ENCODE peak calls at places on chromosomes 6 and 20, in five cellular contexts. L is IMR-90, C is A549, H is K562, I is GM12878. M is an unnamed sample.

GRCh38 chr20:45487231-45487635 is 17.7 kb downstream of the WFDC2 start:
- DNase-seq in L (no peak), C (no peak), H (peak), I (no peak), M (peak)

GRCh38 chr6:1311400-1312192 is at the start of gene FOXQ1:
- DNase-seq in L (peak), C (peak), H (no peak), I (no peak), M (peak)

GRCh38 chr6:436308-437041 is 44.9 kb downstream of the IRF4 start:
- DNase-seq in L (peak), C (no peak), H (no peak), I (no peak), M (peak)

GRCh38 chr6:4973415-4973814 is 30.4 kb downstream of the RPP40 start:
- DNase-seq in L (no peak), C (no peak), H (no peak), I (no peak), M (no peak)

GRCh38 chr20:19757487-19757972 is 528 bp upstream of the RIN2 start:
- DNase-seq in L (peak), C (peak), H (no peak), I (no peak), M (peak)

GRCh38 chr6:2790588-2790987 is 25.4 kb downstream of the WRNIP1 start:
- DNase-seq in L (peak), C (peak), H (no peak), I (no peak), M (no peak)

GRCh38 chr6:3538536-3538935 is 81.7 kb upstream of the SLC22A23 start:
- DNase-seq in L (no peak), C (no peak), H (no peak), I (no peak), M (no peak)

GRCh38 chr6:152089992-152090391 is 282.5 kb downstream of the ESR1 start:
- DNase-seq in L (peak), C (peak), H (no peak), I (no peak), M (no peak)

GRCh38 chr6:28589234-28589951 is 63.7 kb downstream of the GPX5 start:
- DNase-seq in L (peak), C (peak), H (no peak), I (peak), M (peak)

GRCh38 chr6:157811476-157812173 is 11.4 kb upstream of the SNX9 start:
- DNase-seq in L (peak), C (no peak), H (no peak), I (no peak), M (no peak)

GRCh38 chr6:13402711-13403110 is 74.4 kb upstream of the TBC1D7 start:
- DNase-seq in L (no peak), C (no peak), H (no peak), I (no peak), M (no peak)

GRCh38 chr6:25942561-25943147 is 12.2 kb upstream of the SLC17A2 start:
- DNase-seq in L (peak), C (peak), H (no peak), I (no peak), M (peak)

GRCh38 chr20:4161447-4162251 is 146.3 kb upstream of the RNF24 start:
- DNase-seq in L (no peak), C (no peak), H (no peak), I (peak), M (no peak)

GRCh38 chr20:18254615-18255014 is 33.7 kb upstream of the ZNF133 start:
- DNase-seq in L (no peak), C (no peak), H (no peak), I (no peak), M (no peak)

GRCh38 chr6:129766959-129767728 is 57.2 kb upstream of the ARHGAP18 start:
- DNase-seq in L (peak), C (no peak), H (peak), I (no peak), M (peak)

GRCh38 chr20:35173576-35174192 is 1.8 kb downstream of the PROCR start:
- DNase-seq in L (no peak), C (no peak), H (no peak), I (no peak), M (no peak)

GRCh38 chr6:23424584-23424983 is 701.4 kb upstream of the NRSN1 start:
- DNase-seq in L (no peak), C (no peak), H (no peak), I (no peak), M (no peak)

GRCh38 chr6:53959717-53960116 is 151.5 kb upstream of the MLIP start:
- DNase-seq in L (peak), C (no peak), H (no peak), I (no peak), M (no peak)

GRCh38 chr6:119296036-119297035 is 53.2 kb downstream of the MAN1A1 start:
- DNase-seq in L (no peak), C (no peak), H (no peak), I (no peak), M (no peak)

GRCh38 chr20:9279905-9280304 is 211.0 kb downstream of the PLCB4 start:
- DNase-seq in L (no peak), C (no peak), H (no peak), I (no peak), M (no peak)

GRCh38 chr20:48708630-48709029 is 119.2 kb downstream of the PREX1 start:
- DNase-seq in L (no peak), C (no peak), H (no peak), I (no peak), M (no peak)

GRCh38 chr6:101226677-101227135 is 166.8 kb upstream of the GRIK2 start:
- DNase-seq in L (peak), C (peak), H (no peak), I (no peak), M (no peak)

GRCh38 chr6:160974304-160974771 is 17.2 kb upstream of the MAP3K4 start:
- DNase-seq in L (peak), C (no peak), H (no peak), I (no peak), M (no peak)
- TF ChIP-seq RCOR1 in L (peak), C (no peak), H (peak), I (no peak), M (no peak)

DNA sequence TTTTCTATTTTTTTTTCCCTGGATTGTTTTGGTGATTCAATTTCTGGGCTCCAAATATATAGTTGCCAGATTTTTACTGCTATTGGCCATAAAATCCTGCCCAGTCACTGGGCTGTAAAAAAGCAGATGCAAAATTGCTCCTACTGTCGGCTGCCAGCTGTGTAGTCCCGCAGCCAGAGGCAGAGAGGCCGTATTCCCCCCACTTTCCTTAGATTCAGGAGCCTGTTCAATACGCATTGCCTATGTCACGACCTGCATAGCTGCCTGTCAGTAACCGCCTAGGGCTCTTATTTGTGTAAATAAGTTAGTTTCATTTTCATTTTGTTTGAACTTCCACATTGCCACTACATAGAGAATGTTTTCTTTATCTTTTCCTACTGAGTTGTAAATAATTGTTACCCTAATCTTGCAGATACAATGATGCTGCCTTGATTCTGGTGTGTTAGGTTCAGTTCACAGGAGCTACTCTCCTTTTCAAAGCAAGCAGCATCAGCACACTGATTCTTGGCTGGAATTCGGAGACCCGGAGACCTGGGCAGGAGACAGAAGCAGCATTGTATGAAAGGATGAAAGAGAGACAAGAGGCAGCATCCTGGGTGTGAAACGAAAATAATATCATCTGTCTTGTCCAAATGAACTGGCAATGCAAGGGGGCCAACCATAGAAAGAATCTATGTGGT is 46.0 kb upstream of the UST start:
- DNase-seq in L (peak), C (no peak), H (no peak), I (no peak), M (no peak)
- TF ChIP-seq RCOR1 in L (no peak), C (no peak), H (no peak), I (no peak), M (no peak)

GRCh38 chr6:44057238-44057930 is 69.9 kb downstream of the MRPL14 start:
- DNase-seq in L (peak), C (no peak), H (peak), I (no peak), M (no peak)

GRCh38 chr6:44057931-44058616 is 69.2 kb downstream of the MRPL14 start:
- DNase-seq in L (peak), C (no peak), H (no peak), I (no peak), M (no peak)

GRCh38 chr6:44054635-44055559 is 72.4 kb downstream of the MRPL14 start:
- DNase-seq in L (peak), C (no peak), H (no peak), I (no peak), M (peak)

GRCh38 chr6:44058617-44059358 is 68.5 kb downstream of the MRPL14 start:
- DNase-seq in L (peak), C (peak), H (peak), I (no peak), M (peak)

GRCh38 chr6:44056392-44057237 is 70.6 kb downstream of the MRPL14 start:
- DNase-seq in L (peak), C (no peak), H (no peak), I (no peak), M (peak)
- TF ChIP-seq RCOR1 in L (no peak), C (no peak), H (no peak), I (no peak), M (no peak)

DNA sequence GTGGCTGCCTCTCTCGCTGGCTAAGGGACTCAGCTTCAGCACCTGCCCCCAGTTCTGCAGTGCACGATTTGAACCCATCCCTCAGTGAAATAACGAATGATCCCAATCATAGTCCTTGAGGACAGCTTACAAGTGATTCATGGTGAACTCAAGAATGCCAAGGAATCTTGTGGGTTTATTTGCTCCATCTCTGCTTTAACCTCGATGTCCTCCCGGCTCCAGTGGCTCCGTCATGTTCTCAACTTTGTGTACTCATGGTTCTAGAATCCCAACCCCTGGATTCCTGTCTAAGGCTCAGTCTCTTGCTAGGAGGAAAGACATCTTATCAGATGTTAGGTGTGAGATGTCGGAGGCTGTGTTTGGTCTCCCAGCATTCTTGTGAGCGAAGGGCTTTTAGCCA is 29.0 kb upstream of the GTSF1L start:
- DNase-seq in L (peak), C (no peak), H (no peak), I (no peak), M (no peak)
- TF ChIP-seq RCOR1 in L (no peak), C (no peak), H (no peak), I (no peak), M (no peak)